ENCODE peak calls at places on chromosomes 3 and 15, in nine cellular contexts. Z is breast epithelium, N is A549, Q is heart left ventricle, R is esophagus muscularis mucosa, I is uterus, J is lower leg skin, X is adrenal gland, Y is IMR-90. P is an unnamed sample.

GRCh38 chr3:148309390-148310035 is 388.2 kb upstream of the AGTR1 start:
- DNase-seq in Z (no peak), N (peak; percentile 29), Q (no peak), R (no peak), I (no peak), J (no peak), X (peak; percentile 16), Y (peak; percentile 51), P (peak; percentile 34)

GRCh38 chr3:31968391-31968926 is 12.6 kb downstream of the OSBPL10 start:
- DNase-seq in Z (no peak), N (peak; percentile 47), Q (no peak), R (no peak), I (no peak), J (no peak), X (no peak), Y (peak; percentile 77), P (no peak)

GRCh38 chr3:52429779-52430415 is 15.0 kb downstream of the SEMA3G start:
- DNase-seq in Z (no peak), N (no peak), Q (peak; percentile 58), R (no peak), I (peak; percentile 14), J (peak; percentile 74), X (peak; percentile 29), Y (peak; percentile 28), P (no peak)

GRCh38 chr3:141000027-141000663 is 51.0 kb upstream of the SPSB4 start:
- DNase-seq in Z (no peak), N (peak; percentile 47), Q (peak; percentile 58), R (no peak), I (peak; percentile 55), J (no peak), X (peak; percentile 70), Y (peak; percentile 42), P (peak; percentile 21)

GRCh38 chr3:65777050-65777449 is 261.7 kb downstream of the MAGI1 start:
- DNase-seq in Z (no peak), N (no peak), Q (no peak), R (no peak), I (no peak), J (no peak), X (no peak), Y (no peak), P (no peak)

GRCh38 chr3:14230729-14231128 is 52.1 kb downstream of the LSM3 start:
- DNase-seq in Z (no peak), N (no peak), Q (no peak), R (no peak), I (no peak), J (peak; percentile 80), X (no peak), Y (no peak), P (no peak)

GRCh38 chr3:123310186-123310585 is 108.4 kb downstream of the SEC22A start:
- DNase-seq in Z (no peak), N (no peak), Q (no peak), R (no peak), I (no peak), J (no peak), X (no peak), Y (no peak), P (no peak)

GRCh38 chr3:79253704-79254103 is 514.1 kb downstream of the ROBO1 start:
- DNase-seq in Z (no peak), N (no peak), Q (no peak), R (no peak), I (no peak), J (no peak), X (no peak), Y (no peak), P (no peak)

GRCh38 chr3:9747267-9747666 is 2.5 kb upstream of the OGG1 start:
- DNase-seq in Z (no peak), N (no peak), Q (no peak), R (no peak), I (no peak), J (no peak), X (peak; percentile 62), Y (peak; percentile 52), P (no peak)

GRCh38 chr3:9746330-9746729 is 3.4 kb upstream of the OGG1 start:
- DNase-seq in Z (no peak), N (no peak), Q (no peak), R (no peak), I (no peak), J (no peak), X (no peak), Y (peak; percentile 95), P (no peak)

GRCh38 chr3:9750556-9751411 is 1.0 kb downstream of the OGG1 start:
- DNase-seq in Z (no peak), N (peak; percentile 30), Q (no peak), R (no peak), I (no peak), J (no peak), X (no peak), Y (peak; percentile 38), P (no peak)

GRCh38 chr3:9749333-9749662 is 454 bp upstream of the OGG1 start:
- DNase-seq in Z (no peak), N (no peak), Q (no peak), R (no peak), I (no peak), J (no peak), X (no peak), Y (no peak), P (no peak)

DNA sequence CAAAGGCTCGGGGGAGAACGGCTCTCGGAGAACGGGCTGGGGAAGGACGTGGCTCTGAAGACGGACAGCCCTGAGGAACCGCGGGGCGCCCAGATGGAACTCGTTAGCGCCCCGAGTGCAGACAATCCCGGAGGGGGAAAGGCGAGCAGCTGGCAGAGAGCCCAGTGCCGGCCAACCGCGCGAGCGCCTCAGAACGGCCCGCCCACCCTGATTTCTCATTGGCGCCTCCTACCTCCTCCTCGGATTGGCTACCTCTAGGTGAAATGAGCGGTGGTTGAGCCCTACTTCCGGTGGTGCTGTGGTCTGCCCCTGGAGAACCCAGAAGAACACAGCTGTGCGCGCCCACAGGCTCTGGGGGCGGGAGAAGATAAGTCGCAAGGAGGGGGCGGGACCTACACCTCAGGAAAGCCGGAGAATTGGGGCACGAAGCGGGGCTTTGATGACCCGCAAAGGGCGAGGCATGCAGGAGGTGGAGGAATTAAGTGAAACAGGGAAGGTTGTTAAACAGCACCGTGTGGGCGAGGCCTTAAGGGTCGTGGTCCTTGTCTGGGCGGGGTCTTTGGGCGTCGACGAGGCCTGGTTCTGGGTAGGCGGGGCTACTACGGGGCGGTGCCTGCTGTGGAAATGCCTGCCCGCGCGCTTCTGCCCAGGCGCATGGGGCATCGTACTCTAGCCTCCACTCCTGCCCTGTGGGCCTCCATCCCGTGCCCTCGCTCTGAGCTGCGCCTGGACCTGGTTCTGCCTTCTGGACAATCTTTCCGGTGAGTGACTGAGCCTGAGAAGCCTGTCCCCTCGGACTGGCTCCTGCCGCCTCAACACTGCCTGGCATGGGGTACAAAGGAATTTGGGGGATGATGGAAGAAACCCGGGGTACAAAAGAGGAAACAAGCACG is at the start of gene OGG1:
- DNase-seq in Z (peak; percentile 97), N (peak; percentile 98), Q (peak; percentile 98), R (peak; percentile 99), I (peak; percentile 98), J (peak; percentile 99), X (peak; percentile 99), Y (peak; percentile 98), P (peak; percentile 96)
- TF ChIP-seq POLR2A in Z (no peak), N (peak; percentile 50), Q (no peak), R (no peak), I (peak; percentile 48), J (no peak), X (peak; percentile 79), Y (peak; percentile 27), P (peak; percentile 14)

DNA sequence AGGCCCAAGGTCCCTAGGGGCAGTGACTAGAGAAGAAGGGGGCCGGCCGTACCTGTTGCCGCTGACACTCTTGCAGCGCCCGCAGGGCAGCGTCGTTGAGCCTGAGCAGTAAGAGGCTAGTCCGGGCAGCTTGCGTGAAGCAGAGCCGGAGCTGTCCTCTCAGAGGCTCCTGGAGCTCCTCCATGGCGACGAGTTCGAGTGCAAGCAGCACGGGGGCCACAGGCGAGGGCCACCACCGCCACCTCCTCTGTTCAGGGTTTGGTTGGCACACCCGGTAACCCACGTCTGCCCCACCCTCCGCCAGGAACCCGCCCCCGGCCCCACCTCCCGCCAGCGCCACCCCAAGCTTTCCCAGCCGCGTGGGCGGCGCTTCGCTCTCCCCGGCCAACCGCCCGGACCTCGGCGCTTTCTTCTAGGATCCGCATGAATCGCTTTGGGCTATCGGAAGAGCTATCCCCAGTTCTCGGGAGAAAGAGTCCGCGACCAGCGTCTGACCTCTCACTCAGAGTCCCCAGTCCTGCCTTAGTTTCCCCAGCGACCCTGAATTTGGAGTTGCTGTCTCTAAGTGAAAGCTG is at the start of gene ELL3:
- DNase-seq in Z (no peak), N (peak; percentile 69), Q (peak; percentile 78), R (peak; percentile 94), I (peak; percentile 73), J (peak; percentile 94), X (peak; percentile 77), Y (peak; percentile 59), P (peak; percentile 61)
- TF ChIP-seq POLR2A in Z (no peak), N (no peak), Q (no peak), R (peak; percentile 8), I (no peak), J (no peak), X (no peak), Y (no peak), P (no peak)

DNA sequence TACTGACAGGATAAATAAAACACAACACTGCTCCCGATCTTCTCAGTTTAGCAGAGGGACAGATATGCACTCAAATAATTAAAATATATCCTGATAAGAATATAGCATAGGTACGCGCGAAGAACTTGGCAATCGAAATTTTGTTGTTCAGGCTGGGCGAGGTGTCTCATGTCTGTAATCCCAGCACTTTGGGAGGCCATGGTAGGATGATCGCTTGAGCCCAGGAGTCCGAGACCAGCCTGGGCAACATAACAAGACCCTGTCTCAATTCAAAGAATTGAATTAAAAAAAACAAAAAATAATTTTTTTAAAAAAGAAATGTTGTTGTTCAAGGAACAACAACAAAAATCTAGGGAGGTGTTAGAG is 7.6 kb downstream of the B2M start:
- DNase-seq in Z (no peak), N (no peak), Q (no peak), R (no peak), I (no peak), J (no peak), X (no peak), Y (no peak), P (no peak)
- TF ChIP-seq POLR2A in Z (no peak), N (no peak), Q (no peak), R (no peak), I (no peak), J (no peak), X (no peak), Y (no peak), P (no peak)

DNA sequence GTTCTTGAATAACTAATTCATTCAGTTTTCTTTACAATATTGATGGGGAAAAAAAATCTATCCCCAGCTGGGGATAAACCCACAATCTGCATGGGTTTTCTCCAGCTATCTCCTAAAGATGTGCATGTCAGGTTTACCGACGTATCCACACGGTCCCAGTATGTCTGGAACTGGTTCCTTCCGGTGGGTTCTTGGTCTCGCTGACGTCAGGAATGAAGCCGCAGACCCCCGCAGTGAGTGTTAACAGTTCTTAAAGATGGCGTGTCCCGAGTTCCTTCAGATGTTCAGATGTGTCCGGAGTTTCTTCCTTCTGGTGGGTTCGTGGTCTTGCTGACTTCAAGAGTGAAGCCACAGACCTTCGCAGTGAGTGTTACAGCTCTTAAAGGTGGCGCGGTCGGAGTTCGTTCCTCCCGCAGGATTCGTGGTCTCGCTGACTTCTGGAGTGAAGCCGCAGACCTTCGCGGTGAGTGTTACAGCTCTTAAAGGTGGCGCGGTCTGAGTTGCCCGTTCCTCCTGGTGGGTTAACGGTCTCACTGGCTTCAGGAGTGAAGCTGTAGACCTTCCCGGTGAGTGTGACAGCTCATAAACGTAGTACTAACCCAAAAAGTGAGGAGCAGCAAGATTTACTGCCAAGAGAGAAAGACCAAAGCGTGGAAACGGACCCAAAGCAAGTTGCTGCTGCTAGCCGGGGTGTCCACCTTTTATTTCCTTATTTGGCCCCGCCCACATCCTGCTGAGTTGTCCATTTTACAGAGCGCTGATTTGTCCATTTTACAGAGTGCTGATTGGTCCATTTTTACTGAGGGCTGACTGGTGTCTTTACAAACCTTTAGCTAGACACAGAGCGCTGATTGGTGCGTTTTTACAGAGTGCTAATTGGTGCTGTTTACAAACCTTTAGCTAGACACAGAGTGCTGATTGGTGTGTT is 195.1 kb upstream of the NR2F2 start:
- DNase-seq in Z (no peak), N (peak; percentile 16), Q (no peak), R (no peak), I (no peak), J (no peak), X (no peak), Y (no peak), P (no peak)
- TF ChIP-seq POLR2A in Z (no peak), N (no peak), Q (no peak), R (no peak), I (no peak), J (no peak), X (no peak), Y (no peak), P (no peak)

P was measured in tibial nerve.